ENCODE peak calls at places on chromosomes 16 and 17, in four cellular contexts. T is heart right ventricle, Q is hepatocyte, U is breast epithelium. E is an unnamed sample.

GRCh38 chr16:48558269-48558915 is 51.6 kb downstream of the N4BP1 start:
- DNase-seq in T (no peak), Q (no peak), U (no peak), E (no peak)

GRCh38 chr16:81879625-81880024 is 100.5 kb downstream of the PLCG2 start:
- DNase-seq in T (no peak), Q (no peak), U (no peak), E (no peak)

GRCh38 chr17:32331243-32332040 is 10.5 kb downstream of the C17orf75 start:
- DNase-seq in T (no peak), Q (no peak), U (no peak), E (no peak)

GRCh38 chr16:168424-168823 is 2.6 kb downstream of the HBM start:
- DNase-seq in T (no peak), Q (no peak), U (no peak), E (peak; percentile 42)

GRCh38 chr16:84913315-84913714 is 93.5 kb downstream of the CRISPLD2 start:
- DNase-seq in T (no peak), Q (no peak), U (no peak), E (peak; percentile 77)

GRCh38 chr16:24508614-24509013 is 30.8 kb upstream of the RBBP6 start:
- DNase-seq in T (no peak), Q (peak; percentile 11), U (no peak), E (no peak)

GRCh38 chr17:21513012-21513570 is 136.9 kb downstream of the KCNJ12 start:
- DNase-seq in T (peak; percentile 73), Q (peak; percentile 87), U (peak; percentile 77), E (peak; percentile 66)

GRCh38 chr16:7420843-7421242 is 88.2 kb downstream of the RBFOX1 start:
- DNase-seq in T (no peak), Q (no peak), U (no peak), E (no peak)

GRCh38 chr17:68738044-68738443 is 136.9 kb upstream of the FAM20A start:
- DNase-seq in T (no peak), Q (no peak), U (no peak), E (no peak)

GRCh38 chr17:59139939-59140338 is 15.0 kb downstream of the SKA2 start:
- DNase-seq in T (no peak), Q (no peak), U (no peak), E (no peak)

GRCh38 chr17:77160877-77161530 is 20.2 kb downstream of the SEC14L1 start:
- DNase-seq in T (no peak), Q (no peak), U (no peak), E (no peak)

GRCh38 chr17:78777886-78778285 is 4.2 kb downstream of the CYTH1 start:
- DNase-seq in T (no peak), Q (no peak), U (no peak), E (no peak)

GRCh38 chr17:63274156-63274555 is 171.9 kb downstream of the CYB561 start:
- DNase-seq in T (peak; percentile 10), Q (no peak), U (no peak), E (no peak)

GRCh38 chr16:87006789-87007745 is 310.1 kb downstream of the C16orf95 start:
- DNase-seq in T (no peak), Q (no peak), U (no peak), E (no peak)
- TF ChIP-seq CTCF in T (no peak), Q (no peak), U (no peak), E (no peak)

GRCh38 chr17:28796062-28796461 is 46.5 kb downstream of the FAM222B start:
- DNase-seq in T (no peak), Q (no peak), U (no peak), E (no peak)
- H3K4me3 ChIP-seq in T (no peak overlapping the region), Q (no peak overlapping the region), U (no peak overlapping the region), E (no peak overlapping the region)

GRCh38 chr16:14215941-14216340 is 144.8 kb downstream of the MRTFB start:
- DNase-seq in T (no peak), Q (no peak), U (no peak), E (no peak)
- TF ChIP-seq CTCF in T (no peak), Q (no peak), U (no peak), E (no peak)

GRCh38 chr17:38325221-38325851 is 18.4 kb downstream of the GPR179 start:
- DNase-seq in T (no peak), Q (peak; percentile 19), U (no peak), E (peak; percentile 45)
- H3K4me3 ChIP-seq in T (no peak overlapping the region), Q (no peak overlapping the region), U (no peak overlapping the region), E (no peak overlapping the region)

DNA sequence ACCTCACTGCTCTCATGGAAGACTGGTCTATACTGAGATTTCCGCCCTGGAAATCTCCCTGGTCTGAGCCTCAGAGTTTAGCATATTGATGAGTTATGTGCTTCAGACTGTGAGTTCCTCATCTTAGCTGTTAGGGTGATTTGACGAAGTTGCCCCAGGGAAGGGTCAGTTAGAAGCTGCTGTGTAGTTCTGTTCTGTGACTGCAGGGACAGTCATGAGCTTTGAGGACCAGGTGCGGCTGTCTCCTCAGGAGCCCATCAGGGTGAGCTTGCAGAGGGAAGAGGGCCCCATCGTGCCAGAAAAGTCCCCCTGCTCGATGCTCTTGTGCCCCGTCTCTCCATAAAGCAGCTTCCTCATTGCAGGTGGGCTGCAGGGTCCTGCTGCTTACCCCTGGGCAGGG is 28.3 kb upstream of the IL17C start:
- DNase-seq in T (no peak), Q (no peak), U (no peak), E (no peak)
- TF ChIP-seq CTCF in T (no peak), Q (no peak), U (no peak), E (peak; percentile 30)

DNA sequence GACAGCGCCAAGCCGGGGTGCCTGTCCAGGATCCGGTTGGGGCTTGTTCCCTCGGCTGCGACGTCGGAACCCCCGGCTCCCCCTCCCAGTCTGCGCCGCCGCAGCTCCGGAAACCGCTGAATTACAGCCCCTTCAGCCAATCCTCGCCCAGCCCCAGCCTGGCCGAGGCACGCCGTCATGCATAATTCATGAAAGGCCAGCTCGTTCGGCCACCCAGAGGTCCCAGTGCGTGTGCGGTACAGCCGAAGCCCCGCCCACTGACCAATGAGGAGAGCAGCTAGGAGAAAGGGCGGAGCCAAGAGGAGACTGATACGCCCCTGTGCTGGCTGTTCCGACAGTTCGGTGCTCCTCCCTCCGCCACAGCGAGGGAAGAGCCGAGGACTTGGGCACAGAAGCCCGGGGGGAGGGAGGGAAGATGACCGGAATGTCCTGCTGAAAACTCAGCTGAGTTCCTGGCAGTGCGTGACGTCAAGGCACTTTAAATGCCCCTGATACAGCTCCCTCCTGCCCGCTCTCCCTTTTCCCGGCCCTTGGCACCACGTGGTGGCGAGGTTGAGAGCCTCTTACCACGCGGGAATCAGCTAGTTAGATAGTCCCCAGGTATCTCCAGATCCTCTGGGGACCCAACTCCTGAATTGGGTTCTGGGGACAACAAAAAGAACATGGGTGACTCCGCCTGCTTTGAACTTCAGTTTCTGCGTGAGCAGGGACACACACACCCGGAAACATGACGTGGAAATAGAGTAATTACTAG is at the start of gene STAT3:
- DNase-seq in T (peak; percentile 100), Q (peak; percentile 100), U (peak; percentile 100), E (peak; percentile 100)
- H3K4me3 ChIP-seq in T (peak within 1 kb of the TSS; percentile 96), Q (peak within 1 kb of the TSS; percentile 47), U (peak within 1 kb of the TSS; percentile 84), E (peak within 1 kb of the TSS; percentile 78)

GRCh38 chr16:3171181-3171854 is 16.7 kb upstream of the OR1F1 start:
- DNase-seq in T (no peak), Q (no peak), U (no peak), E (peak; percentile 46)

GRCh38 chr16:3171855-3172593 is 16.0 kb upstream of the OR1F1 start:
- DNase-seq in T (no peak), Q (no peak), U (no peak), E (peak; percentile 87)

GRCh38 chr16:3174618-3175148 is 13.3 kb upstream of the OR1F1 start:
- DNase-seq in T (no peak), Q (no peak), U (no peak), E (no peak)

GRCh38 chr16:3175157-3176153 is 12.5 kb upstream of the OR1F1 start:
- DNase-seq in T (no peak), Q (no peak), U (no peak), E (peak; percentile 76)

DNA sequence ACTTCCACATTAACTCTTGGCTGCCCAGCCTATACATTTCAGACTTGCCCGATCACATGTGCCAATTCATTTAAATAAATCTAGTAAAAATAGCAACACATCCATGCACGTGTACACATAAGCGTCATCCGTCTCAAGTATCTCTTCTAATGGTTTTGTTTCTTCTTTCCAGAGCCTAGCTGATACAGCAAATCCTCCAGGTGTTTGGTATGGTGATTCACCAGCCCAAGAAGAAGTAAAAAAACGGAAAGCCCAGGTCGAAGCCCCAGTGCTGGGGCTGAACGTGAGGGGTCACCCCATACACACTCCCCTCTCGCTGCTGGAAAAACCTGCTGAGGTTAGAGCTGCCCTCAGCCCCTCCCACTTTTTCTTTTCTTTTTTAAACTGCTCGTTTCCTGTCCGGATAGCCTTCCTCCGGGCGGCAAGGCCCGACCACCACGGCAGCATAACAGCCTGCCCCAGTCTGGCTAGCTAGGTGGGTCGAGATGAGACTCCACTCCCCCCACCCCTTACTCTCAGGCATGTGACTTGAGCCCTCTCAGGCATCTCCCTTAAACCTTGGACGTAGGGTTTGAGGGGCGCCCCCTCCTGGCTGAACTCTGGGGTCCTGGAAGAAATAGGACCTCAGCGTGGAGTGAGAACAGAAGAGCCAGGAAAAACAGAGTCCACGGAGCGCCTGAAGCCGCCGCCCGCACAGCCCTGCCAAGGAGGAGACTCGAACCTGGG is 13.9 kb upstream of the OR1F1 start:
- DNase-seq in T (no peak), Q (no peak), U (no peak), E (peak; percentile 65)
- TF ChIP-seq CTCF in T (no peak), Q (peak; percentile 35), U (no peak), E (peak; percentile 69)

GRCh38 chr17:17008998-17009397 is 33.3 kb upstream of the MPRIP start:
- DNase-seq in T (no peak), Q (no peak), U (no peak), E (no peak)
- H3K4me3 ChIP-seq in T (no peak overlapping the region), Q (no peak overlapping the region), U (no peak overlapping the region), E (no peak overlapping the region)

DNA sequence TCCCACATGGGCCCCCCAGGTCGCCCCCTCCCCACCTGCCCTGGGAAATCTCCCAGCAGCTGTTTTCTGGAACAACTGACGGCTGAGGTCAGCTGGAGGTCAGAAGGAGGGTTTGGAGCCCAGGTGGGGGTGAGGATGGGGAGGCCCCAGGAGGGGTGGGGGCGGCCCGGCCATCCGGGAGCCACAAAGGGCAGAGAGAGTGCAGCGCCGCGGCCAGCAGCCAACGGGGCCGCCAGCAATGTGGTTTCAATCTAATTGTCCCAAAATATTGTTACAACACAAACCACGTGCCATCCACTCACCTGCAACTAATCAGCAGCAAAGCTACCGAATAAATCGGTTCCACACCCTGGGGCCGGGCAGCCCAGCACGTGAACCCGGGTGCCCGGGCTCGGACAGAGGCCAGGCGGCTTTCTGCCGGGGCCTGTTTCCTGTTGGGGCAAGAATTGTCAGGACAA is 28.3 kb upstream of the SLC38A10 start:
- DNase-seq in T (no peak), Q (no peak), U (no peak), E (no peak)
- TF ChIP-seq CTCF in T (no peak), Q (no peak), U (no peak), E (no peak)

E was measured in BE2C.